ENCODE peak calls at places on chromosome 4, in nine cellular contexts. One of them, this sample, is unnamed.

GRCh38 chr4:29588615-29589014 is 1131.6 kb upstream of the PCDH7 start:
- DNase-seq in DMS153: no peak
- DNase-seq in lower lobe of right lung: no peak
- DNase-seq in sciatic nerve: no peak
- DNase-seq in astrocyte of the hippocampus: no peak
- DNase-seq in left ventricle myocardium inferior: no peak
- DNase-seq in RWPE1: no peak
- DNase-seq in GM20000: no peak
- DNase-seq in Ammon's horn: no peak
- DNase-seq in this sample: no peak

GRCh38 chr4:7761720-7762119 is 177.9 kb downstream of the AFAP1 start:
- DNase-seq in DMS153: no peak
- DNase-seq in lower lobe of right lung: peak
- DNase-seq in sciatic nerve: peak
- DNase-seq in astrocyte of the hippocampus: peak
- DNase-seq in left ventricle myocardium inferior: peak
- DNase-seq in RWPE1: peak
- DNase-seq in GM20000: peak
- DNase-seq in Ammon's horn: peak
- DNase-seq in this sample: peak

GRCh38 chr4:10047967-10048366 is 26.7 kb upstream of the SLC2A9 start:
- DNase-seq in DMS153: no peak
- DNase-seq in lower lobe of right lung: no peak
- DNase-seq in sciatic nerve: no peak
- DNase-seq in astrocyte of the hippocampus: no peak
- DNase-seq in left ventricle myocardium inferior: no peak
- DNase-seq in RWPE1: no peak
- DNase-seq in GM20000: no peak
- DNase-seq in Ammon's horn: no peak
- DNase-seq in this sample: no peak

GRCh38 chr4:115456228-115456627 is 342.8 kb upstream of the NDST4 start:
- DNase-seq in DMS153: no peak
- DNase-seq in lower lobe of right lung: no peak
- DNase-seq in sciatic nerve: no peak
- DNase-seq in astrocyte of the hippocampus: no peak
- DNase-seq in left ventricle myocardium inferior: no peak
- DNase-seq in RWPE1: no peak
- DNase-seq in GM20000: no peak
- DNase-seq in Ammon's horn: no peak
- DNase-seq in this sample: no peak

GRCh38 chr4:153467897-153468262 is 1.7 kb downstream of the TMEM131L start:
- DNase-seq in DMS153: no peak
- DNase-seq in lower lobe of right lung: no peak
- DNase-seq in sciatic nerve: no peak
- DNase-seq in astrocyte of the hippocampus: peak
- DNase-seq in left ventricle myocardium inferior: no peak
- DNase-seq in RWPE1: no peak
- DNase-seq in GM20000: no peak
- DNase-seq in Ammon's horn: no peak
- DNase-seq in this sample: no peak

GRCh38 chr4:1746265-1746691 is 25.0 kb downstream of the TACC3 start:
- DNase-seq in DMS153: no peak
- DNase-seq in lower lobe of right lung: peak
- DNase-seq in sciatic nerve: peak
- DNase-seq in astrocyte of the hippocampus: peak
- DNase-seq in left ventricle myocardium inferior: peak
- DNase-seq in RWPE1: peak
- DNase-seq in GM20000: peak
- DNase-seq in Ammon's horn: no peak
- DNase-seq in this sample: peak

GRCh38 chr4:40749717-40750460 is at the start of gene NSUN7:
- DNase-seq in DMS153: peak
- DNase-seq in lower lobe of right lung: peak
- DNase-seq in sciatic nerve: peak
- DNase-seq in astrocyte of the hippocampus: peak
- DNase-seq in left ventricle myocardium inferior: peak
- DNase-seq in RWPE1: peak
- DNase-seq in GM20000: peak
- DNase-seq in Ammon's horn: no peak
- DNase-seq in this sample: peak

GRCh38 chr4:128287159-128287870 is at the start of gene PGRMC2:
- DNase-seq in DMS153: no peak
- DNase-seq in lower lobe of right lung: no peak
- DNase-seq in sciatic nerve: no peak
- DNase-seq in astrocyte of the hippocampus: peak
- DNase-seq in left ventricle myocardium inferior: no peak
- DNase-seq in RWPE1: peak
- DNase-seq in GM20000: peak
- DNase-seq in Ammon's horn: no peak
- DNase-seq in this sample: no peak

GRCh38 chr4:122152699-122153328 is 683 bp downstream of the BLTP1 start:
- DNase-seq in DMS153: no peak
- DNase-seq in lower lobe of right lung: peak
- DNase-seq in sciatic nerve: peak
- DNase-seq in astrocyte of the hippocampus: peak
- DNase-seq in left ventricle myocardium inferior: peak
- DNase-seq in RWPE1: peak
- DNase-seq in GM20000: peak
- DNase-seq in Ammon's horn: peak
- DNase-seq in this sample: peak

GRCh38 chr4:63831590-63831989 is 577.7 kb downstream of the TECRL start:
- DNase-seq in DMS153: no peak
- DNase-seq in lower lobe of right lung: no peak
- DNase-seq in sciatic nerve: no peak
- DNase-seq in astrocyte of the hippocampus: no peak
- DNase-seq in left ventricle myocardium inferior: no peak
- DNase-seq in RWPE1: no peak
- DNase-seq in GM20000: no peak
- DNase-seq in Ammon's horn: no peak
- DNase-seq in this sample: no peak

GRCh38 chr4:136392576-136392975 is 1139.7 kb downstream of the PCDH18 start:
- DNase-seq in DMS153: no peak
- DNase-seq in lower lobe of right lung: no peak
- DNase-seq in sciatic nerve: no peak
- DNase-seq in astrocyte of the hippocampus: peak
- DNase-seq in left ventricle myocardium inferior: no peak
- DNase-seq in RWPE1: no peak
- DNase-seq in GM20000: no peak
- DNase-seq in Ammon's horn: no peak
- DNase-seq in this sample: no peak

GRCh38 chr4:10554694-10555093 is 97.5 kb upstream of the ZNF518B start:
- DNase-seq in DMS153: no peak
- DNase-seq in lower lobe of right lung: no peak
- DNase-seq in sciatic nerve: peak
- DNase-seq in astrocyte of the hippocampus: peak
- DNase-seq in left ventricle myocardium inferior: no peak
- DNase-seq in RWPE1: peak
- DNase-seq in GM20000: peak
- DNase-seq in Ammon's horn: peak
- DNase-seq in this sample: peak

This sample was measured in adrenal gland.